ENCODE peak calls at places on chromosomes 7 and 10, in five cellular contexts. I is GM23248, Q is heart right ventricle, W is GM23338, A is HCT116. N is an unnamed sample. For H3K4me1, the result is how much of the 10 kb centered on the place peaks cover.

GRCh38 chr7:105876964-105877601 is 684 bp upstream of the ATXN7L1 start:
- DNase-seq in I (peak), W (peak), Q (peak), A (peak), N (peak)

GRCh38 chr7:18257711-18258110 is 230.1 kb upstream of the PRPS1L1 start:
- DNase-seq in I (peak), A (no peak), Q (no peak), W (no peak), N (no peak)

GRCh38 chr10:16436367-16436757 is 448 bp upstream of the PTER start:
- DNase-seq in W (no peak), Q (peak), I (peak), A (no peak), N (no peak)

GRCh38 chr10:5996696-5997095 is 19.4 kb upstream of the IL15RA start:
- DNase-seq in A (no peak), I (no peak), W (peak), Q (no peak), N (no peak)

GRCh38 chr10:95339863-95340262 is 49.1 kb upstream of the PDLIM1 start:
- DNase-seq in A (no peak), I (no peak), Q (no peak), W (no peak), N (no peak)

GRCh38 chr10:6741561-6741960 is 161.5 kb upstream of the PRKCQ start:
- DNase-seq in Q (no peak), W (no peak), I (peak), A (no peak), N (no peak)

GRCh38 chr7:46943996-46944395 is 637.9 kb downstream of the TNS3 start:
- DNase-seq in Q (no peak), A (no peak), I (no peak), W (no peak), N (no peak)

GRCh38 chr10:24223953-24224352 is 15.0 kb downstream of the KIAA1217 start:
- DNase-seq in A (no peak), W (no peak), I (no peak), Q (no peak), N (no peak)

GRCh38 chr7:24573554-24574338 is 494 bp downstream of the PALS2 start:
- DNase-seq in W (peak), A (no peak), Q (peak), I (peak), N (peak)

GRCh38 chr10:16788125-16788524 is 29.1 kb downstream of the RSU1 start:
- DNase-seq in I (no peak), W (no peak), Q (no peak), A (no peak), N (no peak)

GRCh38 chr7:22700559-22701002 is 26.4 kb upstream of the IL6 start:
- DNase-seq in Q (no peak), I (peak), W (no peak), A (no peak), N (no peak)

GRCh38 chr7:11212816-11213215 is 239.1 kb downstream of the PHF14 start:
- DNase-seq in Q (no peak), W (no peak), I (peak), A (no peak), N (no peak)

GRCh38 chr10:86687750-86688149 is 19.4 kb downstream of the LDB3 start:
- DNase-seq in W (no peak), I (peak), A (no peak), Q (no peak), N (peak)

GRCh38 chr10:82288461-82288881 is 413.5 kb downstream of the NRG3 start:
- DNase-seq in A (no peak), W (no peak), Q (no peak), I (peak), N (no peak)

GRCh38 chr7:37346761-37347160 is 101.9 kb downstream of the ELMO1 start:
- DNase-seq in Q (no peak), A (no peak), W (no peak), I (no peak), N (no peak)

GRCh38 chr7:12229046-12229445 is 18.0 kb downstream of the TMEM106B start:
- DNase-seq in I (peak), W (no peak), A (no peak), Q (no peak), N (peak)

GRCh38 chr10:43202657-43203490 is 64.0 kb downstream of the RASGEF1A start:
- DNase-seq in Q (peak), W (peak), I (peak), A (no peak), N (no peak)

GRCh38 chr7:158266817-158267736 is 320.5 kb downstream of the PTPRN2 start:
- DNase-seq in Q (no peak), A (no peak), W (no peak), I (no peak), N (no peak)

GRCh38 chr7:134211817-134212216 is 84.7 kb downstream of the LRGUK start:
- DNase-seq in A (no peak), I (no peak), W (no peak), Q (no peak), N (no peak)

GRCh38 chr10:100982916-100983830 is 4.1 kb downstream of the MRPL43 start:
- DNase-seq in W (no peak), A (no peak), Q (peak), I (no peak), N (no peak)

GRCh38 chr10:126222736-126223511 is 165.4 kb downstream of the ADAM12 start:
- DNase-seq in A (no peak), I (peak), W (no peak), Q (no peak), N (no peak)

GRCh38 chr7:23482686-23483085 is 12.4 kb upstream of the IGF2BP3 start:
- DNase-seq in A (no peak), W (no peak), Q (no peak), I (no peak), N (no peak)

GRCh38 chr7:157411580-157411979 is 74.8 kb downstream of the DNAJB6 start:
- DNase-seq in A (no peak), W (peak), Q (no peak), I (no peak), N (no peak)

GRCh38 chr10:99661370-99661749 is 2.1 kb downstream of the ENTPD7 start:
- DNase-seq in W (no peak), A (no peak), I (peak), Q (no peak), N (peak)

GRCh38 chr10:58706836-58707235 is 194.2 kb downstream of the BICC1 start:
- DNase-seq in W (no peak), A (no peak), Q (no peak), I (no peak), N (no peak)

GRCh38 chr7:151676759-151677158 is 157.1 kb upstream of the RHEB start:
- DNase-seq in A (no peak), W (no peak), Q (no peak), I (no peak), N (no peak)

GRCh38 chr10:110387983-110388681 is 83.4 kb upstream of the SMNDC1 start:
- DNase-seq in Q (no peak), W (no peak), I (no peak), A (no peak), N (no peak)

GRCh38 chr10:79242620-79243152 is 104.6 kb upstream of the PPIF start:
- DNase-seq in I (peak), W (peak), A (no peak), Q (peak), N (no peak)

GRCh38 chr10:101649530-101650085 is 45.4 kb downstream of the FBXW4 start:
- DNase-seq in A (no peak), Q (no peak), W (no peak), I (peak), N (no peak)

GRCh38 chr7:41886257-41886905 is 183.5 kb upstream of the INHBA start:
- DNase-seq in W (no peak), A (no peak), I (peak), Q (peak), N (peak)

GRCh38 chr7:33195264-33195663 is 65.9 kb downstream of the BBS9 start:
- DNase-seq in I (peak), A (no peak), Q (no peak), W (no peak), N (peak)

GRCh38 chr10:122461367-122461728 is at the start of gene HTRA1:
- DNase-seq in W (peak), Q (peak), I (peak), A (no peak), N (no peak)

GRCh38 chr10:130339091-130339490 is 202.9 kb downstream of the GLRX3 start:
- DNase-seq in A (no peak), Q (no peak), W (no peak), I (no peak), N (no peak)

GRCh38 chr10:124152139-124152780 is 58.9 kb upstream of the CHST15 start:
- DNase-seq in Q (peak), I (peak), W (no peak), A (peak), N (peak)

GRCh38 chr7:39709768-39710291 is 86.5 kb downstream of the RALA start:
- DNase-seq in A (no peak), I (peak), W (peak), Q (peak), N (no peak)

GRCh38 chr10:102473445-102474331 is 22.3 kb upstream of the C10orf95 start:
- DNase-seq in A (no peak), Q (no peak), I (no peak), W (no peak), N (no peak)

GRCh38 chr10:71274901-71275796 is 43.9 kb upstream of the SLC29A3 start:
- DNase-seq in I (no peak), W (peak), A (no peak), Q (no peak), N (no peak)

GRCh38 chr10:119737827-119738226 is 12.0 kb downstream of the INPP5F start:
- DNase-seq in W (peak), A (peak), I (peak), Q (no peak), N (peak)

GRCh38 chr10:122348512-122348911 is 26.0 kb upstream of the PLEKHA1 start:
- DNase-seq in I (no peak), A (no peak), W (no peak), Q (no peak), N (peak)

GRCh38 chr10:17665742-17666141 is 21.8 kb downstream of the STAM start:
- DNase-seq in Q (peak), W (no peak), A (no peak), I (peak), N (peak)

DNA sequence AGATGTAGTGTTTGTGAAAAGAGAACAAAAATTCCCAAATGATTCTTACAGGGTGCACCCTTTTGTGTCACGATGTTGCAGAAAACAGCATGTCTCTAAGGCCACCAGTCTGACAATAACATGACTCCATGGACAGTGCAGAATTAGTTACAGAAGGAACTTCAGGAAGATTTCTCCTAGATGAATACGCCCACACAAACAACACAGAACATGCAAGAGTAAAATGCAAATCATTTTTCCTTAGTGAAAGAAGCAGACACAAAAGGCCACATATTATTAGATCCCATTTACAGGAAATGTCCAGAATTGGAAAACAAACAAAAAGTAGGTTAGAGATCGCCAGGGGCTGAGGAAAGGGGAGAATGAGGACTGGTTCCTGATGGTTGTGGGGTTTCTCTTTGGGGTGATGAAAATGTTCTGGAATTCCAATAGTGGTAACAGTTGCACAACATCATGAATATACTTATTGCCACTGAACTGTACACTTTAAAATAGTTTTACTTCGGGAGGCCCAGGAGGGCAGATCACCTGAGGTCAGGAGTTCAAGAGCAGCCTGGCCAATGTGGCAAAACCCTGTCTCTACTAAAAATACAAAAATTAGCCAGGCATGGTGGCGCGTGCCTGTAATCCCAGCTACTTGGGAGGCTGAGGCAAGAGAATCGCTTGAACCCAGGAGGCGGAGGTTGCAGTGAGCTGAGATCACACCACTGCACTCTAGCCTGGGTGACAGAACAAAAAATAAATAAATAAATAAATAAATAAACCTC is 10.2 kb downstream of the ZC3HAV1 start:
- DNase-seq in I (peak), W (no peak), Q (no peak), A (no peak), N (no peak)
- H3K4me1 ChIP-seq in I (under half), W (under half), Q (half or more), A (under half), N (under half)

DNA sequence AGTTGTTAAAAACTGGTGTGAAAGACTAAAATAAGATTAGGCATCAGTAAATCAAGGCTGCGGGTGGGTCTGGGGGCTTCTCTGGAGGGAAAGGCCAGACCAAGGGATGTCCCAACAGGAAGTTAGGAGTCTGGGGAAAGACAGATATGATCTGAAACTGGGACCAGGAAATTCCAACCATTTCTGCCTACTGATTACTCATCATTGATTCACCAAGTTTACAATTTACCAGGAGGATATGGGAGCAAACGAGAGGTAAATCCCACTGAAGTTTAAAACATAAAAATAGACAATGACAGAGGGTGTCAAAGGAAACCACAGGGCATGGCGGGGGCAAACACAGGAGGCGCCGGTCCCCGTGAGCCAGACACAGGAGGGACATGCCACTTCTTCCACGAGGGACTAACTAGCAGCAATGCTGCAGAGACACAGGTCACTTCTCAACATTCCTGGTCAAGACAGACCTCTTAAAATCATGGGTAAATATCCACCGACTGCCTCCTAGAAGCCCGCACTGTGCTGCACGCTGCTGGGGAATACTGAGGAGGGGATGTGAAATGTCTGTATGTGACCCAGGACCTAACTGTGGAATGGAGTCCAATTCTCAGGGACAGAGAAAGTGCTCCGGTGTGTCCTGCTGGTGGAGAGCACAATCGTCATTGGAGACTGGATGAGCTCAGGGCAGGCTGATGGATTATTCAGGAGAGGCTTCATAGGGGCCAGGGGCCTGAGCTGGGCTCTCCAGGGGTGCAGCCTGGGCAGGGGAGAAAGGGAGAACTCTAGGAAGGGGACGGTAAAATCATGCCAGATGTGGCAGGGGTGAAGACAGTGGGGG is 153.4 kb upstream of the KLF14 start:
- DNase-seq in Q (no peak), W (no peak), I (peak), A (peak), N (no peak)
- H3K4me1 ChIP-seq in Q (half or more), W (under half), I (half or more), A (half or more), N (half or more)

GRCh38 chr7:150429699-150430098 is 20.7 kb upstream of the GIMAP8 start:
- DNase-seq in Q (no peak), I (no peak), W (no peak), A (no peak), N (no peak)
- H3K4me1 ChIP-seq in Q (under half), I (under half), W (under half), A (under half), N (under half)

GRCh38 chr10:30215131-30215530 is 133.9 kb downstream of the MTPAP start:
- DNase-seq in Q (no peak), A (no peak), I (no peak), W (no peak), N (no peak)

GRCh38 chr10:30215631-30216030 is 133.4 kb downstream of the MTPAP start:
- DNase-seq in W (peak), A (no peak), Q (peak), I (peak), N (no peak)

GRCh38 chr10:30216811-30217210 is 132.3 kb downstream of the MTPAP start:
- DNase-seq in Q (no peak), I (no peak), A (no peak), W (no peak), N (no peak)

DNA sequence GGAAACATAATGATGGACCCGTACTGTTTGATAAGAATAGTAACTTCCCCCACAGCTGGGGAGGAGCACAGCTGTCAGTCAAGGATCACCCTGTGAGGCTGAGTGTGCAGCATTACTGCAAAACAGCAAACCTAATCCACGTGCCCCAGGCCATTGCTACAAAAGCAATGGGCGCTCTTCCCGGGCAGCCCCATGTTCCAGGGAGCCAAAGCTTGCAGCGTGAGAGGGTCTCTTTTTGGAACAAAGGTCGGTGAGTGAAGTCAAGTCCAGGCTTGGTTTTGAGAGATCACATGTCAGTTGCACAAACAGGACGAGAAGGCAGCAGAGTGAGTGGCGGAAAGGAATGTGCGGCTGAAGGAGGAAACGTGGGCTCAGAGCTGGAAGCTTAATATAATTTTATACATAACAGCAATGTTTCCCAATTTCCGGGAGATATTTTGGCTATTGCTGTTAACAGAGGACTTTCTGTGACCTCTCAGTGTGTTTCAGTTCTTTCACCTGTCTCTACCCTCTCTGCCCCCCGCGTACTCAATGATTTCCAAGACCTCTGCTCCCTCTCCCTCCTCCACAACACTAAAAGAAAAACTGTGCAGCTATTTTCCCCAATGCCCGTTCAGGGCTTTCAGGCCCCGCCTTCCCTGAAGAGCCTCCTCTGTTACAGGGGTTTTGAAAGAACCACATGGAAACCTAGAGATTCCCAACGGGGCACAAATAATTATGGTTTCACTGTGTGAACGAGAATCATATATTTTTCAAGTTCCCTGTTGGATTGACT is 128.9 kb downstream of the MTPAP start:
- DNase-seq in I (peak), W (no peak), A (no peak), Q (no peak), N (peak)
- H3K4me1 ChIP-seq in I (under half), W (under half), A (under half), Q (under half), N (under half)

DNA sequence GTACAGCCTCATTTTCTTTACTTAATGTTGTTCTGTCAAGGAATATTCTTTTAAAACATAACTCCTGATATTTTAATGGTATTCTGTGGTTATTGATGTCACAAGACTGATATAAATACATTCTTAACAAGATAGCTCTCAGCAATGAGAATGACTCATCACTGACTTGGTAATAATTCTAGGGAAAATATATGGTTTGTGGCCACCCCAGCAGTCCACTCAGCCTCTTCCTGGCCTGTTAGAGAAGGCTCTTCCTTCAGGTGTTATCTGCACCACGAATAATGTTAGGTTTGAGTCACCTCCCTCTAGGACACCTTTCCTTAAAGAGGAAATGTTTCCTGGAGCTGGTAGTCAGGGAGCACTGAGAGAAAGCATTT is 163.3 kb downstream of the SVIL start:
- DNase-seq in I (peak), Q (no peak), W (no peak), A (no peak), N (peak)
- H3K4me1 ChIP-seq in I (under half), Q (under half), W (under half), A (under half), N (under half)